ENCODE peak calls at places on chromosomes 4 and X, in four cellular contexts. S, K, G and F are unnamed samples.

GRCh38 chr4:19700951-19701350 is 550.8 kb upstream of the SLIT2 start:
- DNase-seq in G (peak; percentile 21), K (no peak), S (no peak), F (no peak)

GRCh38 chr4:176302283-176303275 is 17.2 kb upstream of the SPCS3 start:
- DNase-seq in S (no peak), G (peak; percentile 70), K (no peak), F (peak; percentile 29)

GRCh38 chrX:45300638-45301037 is 100.0 kb upstream of the DIPK2B start:
- DNase-seq in S (no peak), G (no peak), K (no peak), F (no peak)

GRCh38 chr4:16731776-16732380 is 166.6 kb downstream of the LDB2 start:
- DNase-seq in G (no peak), S (peak; percentile 52), K (no peak), F (no peak)

GRCh38 chrX:13511557-13512330 is 57.7 kb upstream of the EGFL6 start:
- DNase-seq in G (no peak), S (no peak), K (no peak), F (no peak)

GRCh38 chrX:6644411-6644810 is 109.5 kb upstream of the VCX3A start:
- DNase-seq in G (no peak), S (peak; percentile 37), K (no peak), F (no peak)

GRCh38 chrX:31199770-31200114 is 127.9 kb upstream of the FTHL17 start:
- DNase-seq in S (peak; percentile 39), G (no peak), K (no peak), F (no peak)

GRCh38 chrX:13473666-13474516 is 95.5 kb upstream of the EGFL6 start:
- DNase-seq in S (no peak), G (peak; percentile 69), K (peak; percentile 2), F (no peak)

GRCh38 chrX:44621088-44621487 is 78.4 kb upstream of the FUNDC1 start:
- DNase-seq in S (no peak), G (no peak), K (peak; percentile 11), F (no peak)

GRCh38 chrX:150365051-150365952 is 2.2 kb downstream of the MAMLD1 start:
- DNase-seq in G (peak; percentile 63), S (peak; percentile 73), K (peak; percentile 22), F (no peak)

GRCh38 chr4:113979157-113979972 is at the start of gene ARSJ:
- DNase-seq in S (peak; percentile 80), K (no peak), G (peak; percentile 92), F (no peak)

GRCh38 chr4:95091272-95091671 is 333.5 kb downstream of the BMPR1B start:
- DNase-seq in K (no peak), S (no peak), G (peak; percentile 87), F (no peak)

GRCh38 chr4:53963336-53963735 is 101.1 kb downstream of the CHIC2 start:
- DNase-seq in K (no peak), G (no peak), S (no peak), F (no peak)

GRCh38 chr4:168408620-168409019 is 71.7 kb downstream of the DDX60L start:
- DNase-seq in G (peak; percentile 99), K (no peak), S (no peak), F (peak; percentile 66)

GRCh38 chr4:79364048-79364447 is 38.2 kb upstream of the NAA11 start:
- DNase-seq in G (no peak), K (no peak), S (no peak), F (no peak)

GRCh38 chrX:53714580-53715335 is 28.2 kb upstream of the HUWE1 start:
- DNase-seq in K (peak; percentile 64), G (no peak), S (peak; percentile 15), F (no peak)